ENCODE peak calls at places on chromosome 1, in four cellular contexts. T is PC-3, N is GM23248, L is MM.1S. X is an unnamed sample.

GRCh38 chr1:206682111-206682510 is 2.6 kb upstream of the MAPKAPK2 start:
- DNase-seq in T (no peak), L (no peak), N (no peak), X (no peak)

GRCh38 chr1:212916395-212917133 is 33.8 kb upstream of the VASH2 start:
- DNase-seq in T (no peak), L (no peak), N (peak), X (peak)

GRCh38 chr1:206472454-206472853 is 2.2 kb downstream of the IKBKE start:
- DNase-seq in L (no peak), N (peak), T (no peak), X (peak)

GRCh38 chr1:23224721-23225648 is 7.7 kb upstream of the HTR1D start:
- DNase-seq in T (no peak), N (peak), L (no peak), X (no peak)

GRCh38 chr1:31064685-31065309 is 720 bp downstream of the PUM1 start:
- DNase-seq in T (peak), L (peak), N (peak), X (no peak)

GRCh38 chr1:186683637-186684410 is 3.6 kb upstream of the PTGS2 start:
- DNase-seq in T (no peak), N (no peak), L (peak), X (no peak)

GRCh38 chr1:173208146-173208545 is 1.0 kb upstream of the TNFSF4 start:
- DNase-seq in N (peak), T (peak), L (no peak), X (no peak)

GRCh38 chr1:35629051-35629450 is 12.3 kb downstream of the PSMB2 start:
- DNase-seq in L (no peak), N (no peak), T (no peak), X (no peak)

GRCh38 chr1:201348211-201348566 is 29.3 kb downstream of the TNNT2 start:
- DNase-seq in L (peak), T (peak), N (peak), X (peak)

GRCh38 chr1:79899914-79900313 is 893.4 kb upstream of the ADGRL4 start:
- DNase-seq in L (no peak), T (peak), N (peak), X (no peak)

GRCh38 chr1:154806333-154806732 is 63.7 kb downstream of the KCNN3 start:
- DNase-seq in L (no peak), N (no peak), T (no peak), X (no peak)

GRCh38 chr1:50880373-50880772 is 79.7 kb downstream of the FAF1 start:
- DNase-seq in T (no peak), N (no peak), L (no peak), X (no peak)

GRCh38 chr1:35120458-35121133 is 41.4 kb downstream of the ZMYM1 start:
- DNase-seq in N (peak), L (peak), T (no peak), X (no peak)

GRCh38 chr1:12157366-12158231 is 9.2 kb upstream of the TNFRSF1B start:
- DNase-seq in T (peak), L (no peak), N (no peak), X (no peak)

GRCh38 chr1:212589434-212589833 is 19.1 kb upstream of the ATF3 start:
- DNase-seq in N (no peak), T (no peak), L (no peak), X (no peak)

GRCh38 chr1:162003061-162003824 is 20.4 kb downstream of the OLFML2B start:
- DNase-seq in T (peak), N (peak), L (no peak), X (no peak)

GRCh38 chr1:220551001-220551400 is 23.1 kb downstream of the MARK1 start:
- DNase-seq in N (no peak), T (no peak), L (no peak), X (no peak)

GRCh38 chr1:46767649-46768282 is 31.1 kb upstream of the CYP4B1 start:
- DNase-seq in T (no peak), L (no peak), N (no peak), X (no peak)

GRCh38 chr1:28236656-28237331 is 870 bp downstream of the ATP5IF1 start:
- DNase-seq in N (peak), L (no peak), T (no peak), X (peak)

GRCh38 chr1:207867136-207868081 is 43.5 kb downstream of the CD34 start:
- DNase-seq in T (no peak), L (peak), N (peak), X (no peak)

GRCh38 chr1:185787238-185787637 is 53.0 kb downstream of the HMCN1 start:
- DNase-seq in N (no peak), T (no peak), L (no peak), X (no peak)

GRCh38 chr1:203276408-203276807 is 28.9 kb upstream of the BTG2 start:
- DNase-seq in N (no peak), L (no peak), T (no peak), X (no peak)

GRCh38 chr1:52756020-52756419 is 29.8 kb downstream of the ZYG11B start:
- DNase-seq in L (no peak), N (no peak), T (no peak), X (peak)

GRCh38 chr1:225847610-225848009 is 34.6 kb downstream of the TMEM63A start:
- DNase-seq in L (no peak), N (no peak), T (no peak), X (no peak)

GRCh38 chr1:63980706-63981407 is 207.0 kb downstream of the ROR1 start:
- DNase-seq in N (no peak), L (no peak), T (peak), X (no peak)

GRCh38 chr1:170321113-170321512 is 175.4 kb downstream of the NTMT2 start:
- DNase-seq in L (no peak), T (no peak), N (no peak), X (no peak)

GRCh38 chr1:35506960-35507901 is 50.0 kb downstream of the KIAA0319L start:
- DNase-seq in L (peak), N (no peak), T (peak), X (no peak)

GRCh38 chr1:212555426-212555825 is 53.1 kb upstream of the ATF3 start:
- DNase-seq in N (no peak), T (no peak), L (no peak), X (no peak)

GRCh38 chr1:6519935-6520621 is 28.6 kb upstream of the PLEKHG5 start:
- DNase-seq in T (no peak), L (no peak), N (peak), X (peak)

GRCh38 chr1:175095978-175096611 is 28.5 kb downstream of the TNN start:
- DNase-seq in N (no peak), T (peak), L (no peak), X (no peak)

GRCh38 chr1:50488403-50488802 is 65.2 kb upstream of the DMRTA2 start:
- DNase-seq in T (no peak), L (no peak), N (no peak), X (no peak)

GRCh38 chr1:195195423-195196057 is 1412.7 kb downstream of the KCNT2 start:
- DNase-seq in L (peak), N (peak), T (no peak), X (no peak)

GRCh38 chr1:33649759-33650158 is 177.3 kb downstream of the ZSCAN20 start:
- DNase-seq in L (no peak), N (no peak), T (no peak), X (no peak)

GRCh38 chr1:57431400-57431799 is 7.5 kb upstream of the DAB1 start:
- DNase-seq in T (no peak), L (no peak), N (no peak), X (no peak)

GRCh38 chr1:231663211-231663792 is 36.7 kb downstream of the DISC1 start:
- DNase-seq in N (peak), T (no peak), L (no peak), X (no peak)

GRCh38 chr1:201665036-201665435 is 126.1 kb downstream of the NAV1 start:
- DNase-seq in T (no peak), N (no peak), L (no peak), X (no peak)

GRCh38 chr1:17696417-17697301 is 58.5 kb upstream of the ACTL8 start:
- DNase-seq in N (peak), T (peak), L (no peak), X (peak)

GRCh38 chr1:15620155-15620545 is 2.9 kb downstream of the DDI2 start:
- DNase-seq in N (peak), T (peak), L (no peak), X (no peak)

GRCh38 chr1:47849611-47850261 is 147.4 kb downstream of the TRABD2B start:
- DNase-seq in T (no peak), L (no peak), N (no peak), X (no peak)
- H3K27ac ChIP-seq in T (no peak), L (no peak), N (no peak), X (no peak)

GRCh38 chr1:113394043-113394862 is 3.9 kb downstream of the MAGI3 start:
- DNase-seq in L (no peak), N (no peak), T (no peak), X (no peak)
- TF ChIP-seq EZH2phosphoT487 in L (no peak), N (no peak), T (no peak), X (no peak)

DNA sequence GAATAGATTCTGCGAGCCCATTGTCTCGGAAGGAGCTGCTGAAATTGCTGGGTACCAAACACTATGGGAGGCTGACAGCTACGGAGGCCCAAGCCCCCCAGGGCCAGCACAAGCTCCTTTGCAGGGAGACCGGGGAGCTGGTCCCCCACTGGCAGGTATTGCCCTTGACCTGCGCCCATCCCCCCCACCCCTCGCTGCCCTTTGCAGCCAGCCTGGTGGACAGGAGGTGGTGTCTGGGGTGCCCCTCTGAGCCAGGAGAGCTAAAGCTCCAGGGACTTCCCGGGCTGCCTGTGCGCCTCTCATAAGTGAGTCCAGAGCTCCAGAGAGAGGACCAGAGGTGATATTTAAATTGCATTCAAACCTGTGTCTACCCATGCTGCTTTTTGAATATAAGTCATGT is 5.4 kb downstream of the SERTAD4 start:
- DNase-seq in T (no peak), N (no peak), L (no peak), X (no peak)
- H3K9ac ChIP-seq in T (no peak), N (no peak), L (no peak), X (no peak)

DNA sequence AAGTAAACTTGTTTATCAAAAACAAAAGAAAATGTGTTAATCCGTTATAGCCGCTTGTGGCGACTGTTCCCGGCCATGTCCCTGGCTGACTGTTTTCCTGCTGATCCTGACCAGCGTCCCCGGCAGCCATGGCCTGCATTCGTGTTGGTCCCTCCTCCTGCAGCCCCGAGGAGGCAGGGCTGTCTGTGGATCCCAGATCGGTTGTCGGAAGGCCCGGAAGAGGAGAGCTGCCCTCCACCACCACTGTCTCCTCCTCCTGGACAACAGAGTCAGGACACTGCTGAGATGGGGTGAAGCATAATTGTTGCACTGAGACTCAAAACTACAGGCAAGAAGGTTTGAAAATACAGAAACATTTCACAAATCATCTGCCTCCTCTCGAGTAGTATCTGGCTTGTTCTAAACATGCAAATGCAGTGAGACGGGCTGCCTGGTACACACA is 3.6 kb upstream of the MXRA8 start:
- DNase-seq in T (no peak), N (peak), L (no peak), X (no peak)
- H3K27ac ChIP-seq in T (no peak), N (peak), L (no peak), X (no peak)

DNA sequence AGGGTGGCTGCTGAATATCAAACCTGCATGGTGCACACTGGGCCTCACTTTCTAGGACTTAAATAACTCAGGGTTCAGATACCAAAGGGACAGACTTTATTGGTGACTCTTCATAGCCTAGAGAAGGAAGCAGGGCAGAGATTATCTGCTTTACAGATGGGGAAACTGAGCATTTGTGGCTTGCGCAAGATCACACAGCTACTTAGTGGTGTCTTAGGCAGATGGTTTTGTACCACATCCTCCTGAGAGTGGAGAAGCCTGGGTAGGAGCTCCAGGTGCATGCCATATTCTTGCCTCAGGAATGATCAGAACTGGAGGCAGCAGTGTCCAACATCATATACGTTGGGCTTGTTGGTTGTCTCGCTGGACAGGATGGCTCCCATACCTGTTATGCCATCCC is 6.8 kb upstream of the DPH2 start:
- DNase-seq in N (no peak), T (no peak), L (no peak), X (no peak)
- TF ChIP-seq EZH2phosphoT487 in N (no peak), T (no peak), L (no peak), X (no peak)

GRCh38 chr1:21263653-21264225 is 26.5 kb downstream of the ECE1 start:
- DNase-seq in L (no peak), N (no peak), T (no peak), X (no peak)

GRCh38 chr1:21260405-21261129 is 29.7 kb downstream of the ECE1 start:
- DNase-seq in N (no peak), T (no peak), L (no peak), X (no peak)

GRCh38 chr1:21262282-21263051 is 27.8 kb downstream of the ECE1 start:
- DNase-seq in T (no peak), L (no peak), N (peak), X (peak)

GRCh38 chr1:21263052-21263429 is 27.2 kb downstream of the ECE1 start:
- DNase-seq in L (no peak), T (no peak), N (no peak), X (no peak)

GRCh38 chr1:21261551-21262281 is 28.5 kb downstream of the ECE1 start:
- DNase-seq in N (peak), L (no peak), T (peak), X (no peak)
- H3K9ac ChIP-seq in N (peak), L (no peak), T (peak), X (no peak)

GRCh38 chr1:10513199-10513598 is 38.4 kb downstream of the PEX14 start:
- DNase-seq in N (no peak), T (no peak), L (no peak), X (no peak)
- H3K27ac ChIP-seq in N (peak), T (no peak), L (no peak), X (no peak)

X was measured in neural progenitor cell.